ENCODE peak calls at places on chromosomes 7 and 10, in six cellular contexts. One of them, this sample, is unnamed.

GRCh38 chr7:50092579-50093411 is at the start of gene ZPBP:
- DNase-seq in T-helper 2 cell: no peak
- DNase-seq in stimulated activated CD4-positive, alpha-beta T cell treated with anti-CD3 and anti-CD28 coated beads, Interleukin-1b, Interleukin-23, amount 100 ng/mL, for 4 hours: peak; percentile 43
- DNase-seq in stimulated activated CD8-positive, alpha-beta memory T cell treated with anti-CD3 and anti-CD28 coated beads, Interleukin-4, amount 100 ng/mL, for 24 hours: peak; percentile 42
- DNase-seq in T1000: no peak
- DNase-seq in ureter: peak; percentile 49
- DNase-seq in this sample: peak; percentile 47

GRCh38 chr10:450463-450862 is 239.0 kb downstream of the DIP2C start:
- DNase-seq in T1000: no peak
- DNase-seq in ureter: no peak
- DNase-seq in stimulated activated CD4-positive, alpha-beta T cell treated with anti-CD3 and anti-CD28 coated beads, Interleukin-1b, Interleukin-23, amount 100 ng/mL, for 4 hours: no peak
- DNase-seq in stimulated activated CD8-positive, alpha-beta memory T cell treated with anti-CD3 and anti-CD28 coated beads, Interleukin-4, amount 100 ng/mL, for 24 hours: no peak
- DNase-seq in T-helper 2 cell: no peak
- DNase-seq in this sample: no peak

GRCh38 chr10:86936661-86937501 is 20.5 kb downstream of the MMRN2 start:
- DNase-seq in T1000: no peak
- DNase-seq in T-helper 2 cell: no peak
- DNase-seq in stimulated activated CD4-positive, alpha-beta T cell treated with anti-CD3 and anti-CD28 coated beads, Interleukin-1b, Interleukin-23, amount 100 ng/mL, for 4 hours: no peak
- DNase-seq in ureter: no peak
- DNase-seq in stimulated activated CD8-positive, alpha-beta memory T cell treated with anti-CD3 and anti-CD28 coated beads, Interleukin-4, amount 100 ng/mL, for 24 hours: no peak
- DNase-seq in this sample: peak; percentile 55

GRCh38 chr7:25877802-25878789 is 273.9 kb upstream of the NFE2L3 start:
- DNase-seq in ureter: no peak
- DNase-seq in stimulated activated CD8-positive, alpha-beta memory T cell treated with anti-CD3 and anti-CD28 coated beads, Interleukin-4, amount 100 ng/mL, for 24 hours: no peak
- DNase-seq in T1000: no peak
- DNase-seq in T-helper 2 cell: no peak
- DNase-seq in stimulated activated CD4-positive, alpha-beta T cell treated with anti-CD3 and anti-CD28 coated beads, Interleukin-1b, Interleukin-23, amount 100 ng/mL, for 4 hours: no peak
- DNase-seq in this sample: no peak

GRCh38 chr7:29289156-29290021 is 94.8 kb downstream of the CHN2 start:
- DNase-seq in stimulated activated CD8-positive, alpha-beta memory T cell treated with anti-CD3 and anti-CD28 coated beads, Interleukin-4, amount 100 ng/mL, for 24 hours: no peak
- DNase-seq in T1000: no peak
- DNase-seq in ureter: no peak
- DNase-seq in stimulated activated CD4-positive, alpha-beta T cell treated with anti-CD3 and anti-CD28 coated beads, Interleukin-1b, Interleukin-23, amount 100 ng/mL, for 4 hours: no peak
- DNase-seq in T-helper 2 cell: no peak
- DNase-seq in this sample: no peak

GRCh38 chr7:34672430-34672829 is 14.4 kb downstream of the NPSR1 start:
- DNase-seq in ureter: no peak
- DNase-seq in T-helper 2 cell: no peak
- DNase-seq in T1000: no peak
- DNase-seq in stimulated activated CD8-positive, alpha-beta memory T cell treated with anti-CD3 and anti-CD28 coated beads, Interleukin-4, amount 100 ng/mL, for 24 hours: no peak
- DNase-seq in stimulated activated CD4-positive, alpha-beta T cell treated with anti-CD3 and anti-CD28 coated beads, Interleukin-1b, Interleukin-23, amount 100 ng/mL, for 4 hours: no peak
- DNase-seq in this sample: no peak

GRCh38 chr7:157666530-157667040 is 329.8 kb downstream of the DNAJB6 start:
- DNase-seq in T1000: no peak
- DNase-seq in T-helper 2 cell: no peak
- DNase-seq in stimulated activated CD4-positive, alpha-beta T cell treated with anti-CD3 and anti-CD28 coated beads, Interleukin-1b, Interleukin-23, amount 100 ng/mL, for 4 hours: no peak
- DNase-seq in stimulated activated CD8-positive, alpha-beta memory T cell treated with anti-CD3 and anti-CD28 coated beads, Interleukin-4, amount 100 ng/mL, for 24 hours: no peak
- DNase-seq in ureter: no peak
- DNase-seq in this sample: no peak

GRCh38 chr10:133144771-133145170 is 15.2 kb upstream of the KNDC1 start:
- DNase-seq in T1000: no peak
- DNase-seq in stimulated activated CD4-positive, alpha-beta T cell treated with anti-CD3 and anti-CD28 coated beads, Interleukin-1b, Interleukin-23, amount 100 ng/mL, for 4 hours: no peak
- DNase-seq in ureter: no peak
- DNase-seq in stimulated activated CD8-positive, alpha-beta memory T cell treated with anti-CD3 and anti-CD28 coated beads, Interleukin-4, amount 100 ng/mL, for 24 hours: no peak
- DNase-seq in T-helper 2 cell: no peak
- DNase-seq in this sample: no peak

GRCh38 chr10:25933653-25934608 is at the start of gene MYO3A:
- DNase-seq in stimulated activated CD4-positive, alpha-beta T cell treated with anti-CD3 and anti-CD28 coated beads, Interleukin-1b, Interleukin-23, amount 100 ng/mL, for 4 hours: no peak
- DNase-seq in ureter: no peak
- DNase-seq in T-helper 2 cell: no peak
- DNase-seq in T1000: no peak
- DNase-seq in stimulated activated CD8-positive, alpha-beta memory T cell treated with anti-CD3 and anti-CD28 coated beads, Interleukin-4, amount 100 ng/mL, for 24 hours: no peak
- DNase-seq in this sample: no peak